ENCODE peak calls at places on chromosomes 3 and 15, in four cellular contexts. One of them, this sample, is unnamed.

GRCh38 chr3:152444029-152444641 is 175.4 kb downstream of the MBNL1 start:
- DNase-seq in T follicular helper cell: no peak
- DNase-seq in activated naive CD4-positive, alpha-beta T cell treated with anti-CD3 and anti-CD28 coated beads for 36 hours: no peak
- DNase-seq in left lobe of liver: no peak
- DNase-seq in this sample: peak; percentile 7

GRCh38 chr3:29759443-29760033 is 478.7 kb downstream of the RBMS3 start:
- DNase-seq in activated naive CD4-positive, alpha-beta T cell treated with anti-CD3 and anti-CD28 coated beads for 36 hours: no peak
- DNase-seq in T follicular helper cell: no peak
- DNase-seq in left lobe of liver: peak; percentile 50
- DNase-seq in this sample: no peak

GRCh38 chr15:93331545-93332117 is 242.6 kb upstream of the RGMA start:
- DNase-seq in left lobe of liver: no peak
- DNase-seq in activated naive CD4-positive, alpha-beta T cell treated with anti-CD3 and anti-CD28 coated beads for 36 hours: no peak
- DNase-seq in T follicular helper cell: no peak
- DNase-seq in this sample: no peak

GRCh38 chr3:52099006-52099405 is 42.6 kb upstream of the DUSP7 start:
- DNase-seq in activated naive CD4-positive, alpha-beta T cell treated with anti-CD3 and anti-CD28 coated beads for 36 hours: no peak
- DNase-seq in left lobe of liver: no peak
- DNase-seq in T follicular helper cell: no peak
- DNase-seq in this sample: no peak

GRCh38 chr3:123467051-123467450 is 18.2 kb upstream of the ADCY5 start:
- DNase-seq in T follicular helper cell: no peak
- DNase-seq in left lobe of liver: no peak
- DNase-seq in activated naive CD4-positive, alpha-beta T cell treated with anti-CD3 and anti-CD28 coated beads for 36 hours: no peak
- DNase-seq in this sample: no peak

GRCh38 chr3:157533298-157533870 is 30.2 kb upstream of the VEPH1 start:
- DNase-seq in left lobe of liver: no peak
- DNase-seq in T follicular helper cell: no peak
- DNase-seq in activated naive CD4-positive, alpha-beta T cell treated with anti-CD3 and anti-CD28 coated beads for 36 hours: no peak
- DNase-seq in this sample: no peak

GRCh38 chr3:45218578-45219390 is 7.3 kb downstream of the TMEM158 start:
- DNase-seq in activated naive CD4-positive, alpha-beta T cell treated with anti-CD3 and anti-CD28 coated beads for 36 hours: no peak
- DNase-seq in left lobe of liver: no peak
- DNase-seq in T follicular helper cell: no peak
- DNase-seq in this sample: no peak

GRCh38 chr3:156787926-156788663 is 38.1 kb upstream of the LEKR1 start:
- DNase-seq in T follicular helper cell: no peak
- DNase-seq in left lobe of liver: no peak
- DNase-seq in activated naive CD4-positive, alpha-beta T cell treated with anti-CD3 and anti-CD28 coated beads for 36 hours: peak; percentile 28
- DNase-seq in this sample: no peak

GRCh38 chr3:168155207-168155785 is 59.6 kb upstream of the GOLIM4 start:
- DNase-seq in left lobe of liver: no peak
- DNase-seq in activated naive CD4-positive, alpha-beta T cell treated with anti-CD3 and anti-CD28 coated beads for 36 hours: no peak
- DNase-seq in T follicular helper cell: no peak
- DNase-seq in this sample: no peak

GRCh38 chr3:61600195-61600594 is 38.8 kb downstream of the PTPRG start:
- DNase-seq in left lobe of liver: no peak
- DNase-seq in activated naive CD4-positive, alpha-beta T cell treated with anti-CD3 and anti-CD28 coated beads for 36 hours: no peak
- DNase-seq in T follicular helper cell: no peak
- DNase-seq in this sample: no peak

GRCh38 chr15:68025860-68026424 is 28.2 kb upstream of the PIAS1 start:
- DNase-seq in activated naive CD4-positive, alpha-beta T cell treated with anti-CD3 and anti-CD28 coated beads for 36 hours: no peak
- DNase-seq in left lobe of liver: no peak
- DNase-seq in T follicular helper cell: no peak
- DNase-seq in this sample: peak; percentile 34

GRCh38 chr15:34783986-34784385 is 11.4 kb downstream of the ACTC1 start:
- DNase-seq in left lobe of liver: no peak
- DNase-seq in activated naive CD4-positive, alpha-beta T cell treated with anti-CD3 and anti-CD28 coated beads for 36 hours: no peak
- DNase-seq in T follicular helper cell: no peak
- DNase-seq in this sample: no peak

GRCh38 chr3:10164546-10165393 is at the start of gene IRAK2:
- DNase-seq in activated naive CD4-positive, alpha-beta T cell treated with anti-CD3 and anti-CD28 coated beads for 36 hours: peak; percentile 62
- DNase-seq in left lobe of liver: peak; percentile 85
- DNase-seq in T follicular helper cell: no peak
- DNase-seq in this sample: peak; percentile 91

GRCh38 chr3:90092994-90093393 is 985.6 kb downstream of the EPHA3 start:
- DNase-seq in left lobe of liver: no peak
- DNase-seq in T follicular helper cell: no peak
- DNase-seq in activated naive CD4-positive, alpha-beta T cell treated with anti-CD3 and anti-CD28 coated beads for 36 hours: no peak
- DNase-seq in this sample: peak; percentile 3

GRCh38 chr15:42876224-42876623 is 44.4 kb downstream of the TTBK2 start:
- DNase-seq in left lobe of liver: no peak
- DNase-seq in activated naive CD4-positive, alpha-beta T cell treated with anti-CD3 and anti-CD28 coated beads for 36 hours: no peak
- DNase-seq in T follicular helper cell: no peak
- DNase-seq in this sample: no peak

GRCh38 chr15:72835289-72835890 is 51.8 kb upstream of the ADPGK start:
- DNase-seq in activated naive CD4-positive, alpha-beta T cell treated with anti-CD3 and anti-CD28 coated beads for 36 hours: peak; percentile 14
- DNase-seq in left lobe of liver: no peak
- DNase-seq in T follicular helper cell: no peak
- DNase-seq in this sample: peak; percentile 37

GRCh38 chr3:110027446-110027845 is 690.1 kb upstream of the DPPA4 start:
- DNase-seq in activated naive CD4-positive, alpha-beta T cell treated with anti-CD3 and anti-CD28 coated beads for 36 hours: no peak
- DNase-seq in T follicular helper cell: no peak
- DNase-seq in left lobe of liver: no peak
- DNase-seq in this sample: no peak

GRCh38 chr3:129650256-129650872 is 43.9 kb upstream of the PLXND1 start:
- DNase-seq in activated naive CD4-positive, alpha-beta T cell treated with anti-CD3 and anti-CD28 coated beads for 36 hours: peak; percentile 83
- DNase-seq in left lobe of liver: peak; percentile 54
- DNase-seq in T follicular helper cell: peak; percentile 38
- DNase-seq in this sample: peak; percentile 34

GRCh38 chr3:85781806-85782205 is 823.0 kb downstream of the CADM2 start:
- DNase-seq in activated naive CD4-positive, alpha-beta T cell treated with anti-CD3 and anti-CD28 coated beads for 36 hours: no peak
- DNase-seq in T follicular helper cell: no peak
- DNase-seq in left lobe of liver: no peak
- DNase-seq in this sample: no peak

GRCh38 chr3:51813539-51813938 is 34.5 kb upstream of the IQCF6 start:
- DNase-seq in activated naive CD4-positive, alpha-beta T cell treated with anti-CD3 and anti-CD28 coated beads for 36 hours: no peak
- DNase-seq in T follicular helper cell: no peak
- DNase-seq in left lobe of liver: peak; percentile 61
- DNase-seq in this sample: no peak

GRCh38 chr3:158780795-158781590 is 20.9 kb upstream of the MFSD1 start:
- DNase-seq in T follicular helper cell: no peak
- DNase-seq in left lobe of liver: no peak
- DNase-seq in activated naive CD4-positive, alpha-beta T cell treated with anti-CD3 and anti-CD28 coated beads for 36 hours: no peak
- DNase-seq in this sample: no peak

GRCh38 chr3:73401616-73402265 is 223.0 kb downstream of the PDZRN3 start:
- DNase-seq in activated naive CD4-positive, alpha-beta T cell treated with anti-CD3 and anti-CD28 coated beads for 36 hours: no peak
- DNase-seq in left lobe of liver: no peak
- DNase-seq in T follicular helper cell: no peak
- DNase-seq in this sample: no peak

GRCh38 chr3:48634661-48635221 is 520 bp downstream of the SLC26A6 start:
- DNase-seq in activated naive CD4-positive, alpha-beta T cell treated with anti-CD3 and anti-CD28 coated beads for 36 hours: peak; percentile 39
- DNase-seq in T follicular helper cell: peak; percentile 14
- DNase-seq in left lobe of liver: peak; percentile 71
- DNase-seq in this sample: peak; percentile 87

GRCh38 chr15:80695911-80696651 is 971 bp downstream of the ABHD17C start:
- DNase-seq in left lobe of liver: peak; percentile 53
- DNase-seq in activated naive CD4-positive, alpha-beta T cell treated with anti-CD3 and anti-CD28 coated beads for 36 hours: peak; percentile 48
- DNase-seq in T follicular helper cell: no peak
- DNase-seq in this sample: no peak

GRCh38 chr3:190064112-190064511 is 56.6 kb downstream of the P3H2 start:
- DNase-seq in activated naive CD4-positive, alpha-beta T cell treated with anti-CD3 and anti-CD28 coated beads for 36 hours: no peak
- DNase-seq in left lobe of liver: no peak
- DNase-seq in T follicular helper cell: no peak
- DNase-seq in this sample: no peak

GRCh38 chr3:160616721-160617120 is 51.4 kb upstream of the KPNA4 start:
- DNase-seq in activated naive CD4-positive, alpha-beta T cell treated with anti-CD3 and anti-CD28 coated beads for 36 hours: no peak
- DNase-seq in T follicular helper cell: no peak
- DNase-seq in left lobe of liver: no peak
- DNase-seq in this sample: no peak

GRCh38 chr15:77790481-77790880 is 157.8 kb upstream of the LINGO1 start:
- DNase-seq in left lobe of liver: no peak
- DNase-seq in T follicular helper cell: no peak
- DNase-seq in activated naive CD4-positive, alpha-beta T cell treated with anti-CD3 and anti-CD28 coated beads for 36 hours: no peak
- DNase-seq in this sample: no peak

GRCh38 chr15:62394079-62394478 is 229.0 kb upstream of the C2CD4B start:
- DNase-seq in activated naive CD4-positive, alpha-beta T cell treated with anti-CD3 and anti-CD28 coated beads for 36 hours: no peak
- DNase-seq in T follicular helper cell: no peak
- DNase-seq in left lobe of liver: no peak
- DNase-seq in this sample: no peak

GRCh38 chr3:44929782-44930181 is 46.2 kb downstream of the ZDHHC3 start:
- DNase-seq in activated naive CD4-positive, alpha-beta T cell treated with anti-CD3 and anti-CD28 coated beads for 36 hours: no peak
- DNase-seq in T follicular helper cell: no peak
- DNase-seq in left lobe of liver: no peak
- DNase-seq in this sample: no peak